ENCODE peak calls at places on chromosomes 16 and 17, in five cellular contexts. K is Kasumi-1, N is mesenchymal stem cell, F is T-helper 1 cell, L is GM04504. Z is an unnamed sample.
A peak's percentile ranks its signal among the peaks of the same experiment; 100 is the strongest.

GRCh38 chr17:79192503-79193500 is 118.2 kb downstream of the ENGASE start:
- DNase-seq in K (peak; percentile 42), N (peak; percentile 17), F (no peak), L (no peak), Z (peak; percentile 60)

GRCh38 chr16:15899538-15900100 is 11.2 kb upstream of the CEP20 start:
- DNase-seq in K (no peak), N (peak; percentile 56), F (peak; percentile 81), L (peak; percentile 48), Z (no peak)

GRCh38 chr16:69017036-69017783 is 88.2 kb upstream of the HAS3 start:
- DNase-seq in K (peak; percentile 42), N (peak; percentile 80), F (no peak), L (peak; percentile 24), Z (no peak)

GRCh38 chr17:47719411-47720152 is 13.5 kb upstream of the TBX21 start:
- DNase-seq in K (no peak), N (peak; percentile 65), F (peak; percentile 83), L (peak; percentile 40), Z (no peak)

GRCh38 chr17:71438631-71439146 is 682.1 kb upstream of the SOX9 start:
- DNase-seq in K (no peak), N (peak; percentile 98), F (no peak), L (peak; percentile 76), Z (no peak)

GRCh38 chr16:64459821-64460220 is 662.0 kb downstream of the CDH11 start:
- DNase-seq in K (no peak), N (peak; percentile 48), F (no peak), L (peak; percentile 58), Z (peak; percentile 59)

GRCh38 chr17:58224315-58224714 is 5.3 kb upstream of the MKS1 start:
- DNase-seq in K (peak; percentile 47), N (peak; percentile 36), F (no peak), L (peak; percentile 17), Z (no peak)

GRCh38 chr16:24178496-24178895 is 77.6 kb upstream of the CACNG3 start:
- DNase-seq in K (no peak), N (no peak), F (no peak), L (no peak), Z (no peak)

GRCh38 chr16:74107795-74108610 is 188.6 kb upstream of the PSMD7 start:
- DNase-seq in K (peak; percentile 77), N (peak; percentile 4), F (peak; percentile 28), L (no peak), Z (peak; percentile 41)

GRCh38 chr17:13429201-13429600 is 172.5 kb downstream of the HS3ST3A1 start:
- DNase-seq in K (no peak), N (peak; percentile 74), F (no peak), L (peak; percentile 89), Z (no peak)

GRCh38 chr17:62105861-62106260 is 40.8 kb upstream of the MED13 start:
- DNase-seq in K (no peak), N (no peak), F (no peak), L (no peak), Z (no peak)